ENCODE peak calls at places on chromosomes 5 and 9, in seven cellular contexts. F, W, E, B, G, Z and A are unnamed samples.

GRCh38 chr9:128164332-128164885 is 4.3 kb downstream of the BBLN start:
- DNase-seq in F (no peak), W (no peak), E (no peak), B (no peak), G (peak), Z (no peak), A (no peak)

GRCh38 chr5:155402927-155403645 is 389.5 kb downstream of the KIF4B start:
- DNase-seq in F (no peak), W (no peak), E (no peak), B (no peak), G (no peak), Z (no peak), A (no peak)

GRCh38 chr5:88834108-88834462 is 48.9 kb downstream of the MEF2C start:
- DNase-seq in F (no peak), W (no peak), E (no peak), B (no peak), G (no peak), Z (no peak), A (no peak)

GRCh38 chr9:16705121-16705604 is 165.3 kb downstream of the BNC2 start:
- DNase-seq in F (peak), W (no peak), E (no peak), B (peak), G (peak), Z (peak), A (no peak)

GRCh38 chr9:38160613-38161215 is 91.7 kb upstream of the SHB start:
- DNase-seq in F (peak), W (peak), E (peak), B (peak), G (peak), Z (no peak), A (peak)

GRCh38 chr5:157463621-157464407 is 3.8 kb downstream of the NIPAL4 start:
- DNase-seq in F (peak), W (no peak), E (no peak), B (no peak), G (peak), Z (no peak), A (no peak)

GRCh38 chr5:62732677-62733121 is 154.1 kb downstream of the LRRC70 start:
- DNase-seq in F (no peak), W (no peak), E (no peak), B (peak), G (peak), Z (no peak), A (no peak)

GRCh38 chr5:54309751-54310432 is 481 bp downstream of the ARL15 start:
- DNase-seq in F (no peak), W (peak), E (peak), B (no peak), G (peak), Z (no peak), A (peak)

GRCh38 chr5:173144200-173145176 is at the start of gene BNIP1:
- DNase-seq in F (peak), W (peak), E (peak), B (peak), G (peak), Z (peak), A (peak)

GRCh38 chr5:10324519-10325370 is 17.0 kb upstream of the CMBL start:
- DNase-seq in F (no peak), W (no peak), E (no peak), B (no peak), G (no peak), Z (no peak), A (no peak)

GRCh38 chr9:72661401-72662135 is 140.2 kb downstream of the TMC1 start:
- DNase-seq in F (no peak), W (no peak), E (no peak), B (no peak), G (peak), Z (no peak), A (no peak)

GRCh38 chr9:76153902-76154629 is 240.2 kb downstream of the RFK start:
- DNase-seq in F (no peak), W (no peak), E (no peak), B (no peak), G (peak), Z (no peak), A (no peak)

GRCh38 chr5:176614805-176615478 is 5.0 kb upstream of the GPRIN1 start:
- DNase-seq in F (no peak), W (no peak), E (no peak), B (no peak), G (peak), Z (peak), A (no peak)

GRCh38 chr9:117315236-117315635 is 99.6 kb downstream of the ASTN2 start:
- DNase-seq in F (no peak), W (no peak), E (no peak), B (peak), G (no peak), Z (no peak), A (no peak)

GRCh38 chr9:12652973-12653372 is 40.2 kb upstream of the TYRP1 start:
- DNase-seq in F (no peak), W (no peak), E (no peak), B (no peak), G (no peak), Z (no peak), A (no peak)